ENCODE peak calls at places on chromosomes 1 and 21, in four cellular contexts. W is IMR-90, R is neuronal stem cell, A is hepatocyte. Y is an unnamed sample. For H3K36me3, the result is how much of the 10 kb centered on the place peaks cover.

GRCh38 chr1:61181016-61181560 is 98.7 kb downstream of the NFIA start:
- DNase-seq in A (no peak), R (no peak), W (no peak), Y (no peak)

GRCh38 chr1:116957646-116958045 is 43.9 kb upstream of the CD101 start:
- DNase-seq in A (no peak), R (no peak), W (no peak), Y (no peak)

GRCh38 chr1:16006552-16007485 is 2.8 kb downstream of the SRARP start:
- DNase-seq in W (peak), A (no peak), R (no peak), Y (no peak)

GRCh38 chr1:66489146-66489545 is 44.8 kb upstream of the SGIP1 start:
- DNase-seq in W (peak), A (no peak), R (no peak), Y (peak)

GRCh38 chr1:45569962-45570581 is 13.8 kb upstream of the NASP start:
- DNase-seq in A (peak), R (peak), W (peak), Y (peak)

GRCh38 chr1:147565189-147565980 is 24.1 kb downstream of the BCL9 start:
- DNase-seq in R (no peak), W (no peak), A (no peak), Y (no peak)

GRCh38 chr21:36419996-36420395 is 34.8 kb downstream of the CHAF1B start:
- DNase-seq in W (peak), A (peak), R (peak), Y (peak)

GRCh38 chr1:17878837-17879236 is 123.7 kb downstream of the ACTL8 start:
- DNase-seq in W (peak), A (no peak), R (no peak), Y (peak)

GRCh38 chr1:48471103-48471502 is 901 bp downstream of the SPATA6 start:
- DNase-seq in R (no peak), A (peak), W (no peak), Y (no peak)

GRCh38 chr1:146007048-146007784 is 10.8 kb upstream of the TXNIP start:
- DNase-seq in A (peak), R (peak), W (peak), Y (peak)

GRCh38 chr1:173527151-173527826 is 50.2 kb downstream of the PRDX6 start:
- DNase-seq in R (no peak), A (peak), W (no peak), Y (no peak)

GRCh38 chr1:46202975-46203737 is at the start of gene LURAP1:
- DNase-seq in A (peak), W (peak), R (peak), Y (peak)

GRCh38 chr1:106787511-106787910 is 269.0 kb upstream of the PRMT6 start:
- DNase-seq in R (no peak), W (no peak), A (no peak), Y (no peak)

GRCh38 chr1:20187103-20187812 is 940 bp upstream of the PLA2G2C start:
- DNase-seq in W (no peak), R (no peak), A (no peak), Y (no peak)

DNA sequence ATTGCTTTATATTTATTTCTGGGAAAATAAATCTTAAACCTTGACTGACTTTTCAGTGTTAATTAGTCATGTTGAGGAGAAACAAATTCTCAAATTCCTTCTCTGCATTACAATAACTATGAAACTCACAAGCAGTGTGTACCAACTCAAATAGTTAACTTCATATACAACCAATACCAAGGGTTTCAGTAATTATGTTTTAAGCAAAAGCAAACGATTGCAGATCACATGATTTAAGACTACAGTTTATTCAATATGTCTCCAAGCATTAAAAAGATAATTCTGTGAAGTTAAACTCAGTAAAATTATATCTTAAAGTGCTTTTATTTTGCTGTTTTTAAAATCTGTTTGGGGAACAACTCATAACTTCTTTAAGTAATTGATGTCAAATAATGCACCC is 28.6 kb downstream of the PCSK9 start:
- DNase-seq in A (no peak), R (no peak), W (no peak), Y (no peak)
- H3K36me3 ChIP-seq in A (under half), R (under half), W (under half), Y (under half)

GRCh38 chr1:1359668-1360468 is 1.5 kb upstream of the MXRA8 start:
- DNase-seq in R (no peak), A (peak), W (peak), Y (peak)
- H2AFZ ChIP-seq in R (peak), A (no peak), W (peak), Y (no peak)

GRCh38 chr1:224127925-224128819 is 14.3 kb downstream of the FBXO28 start:
- DNase-seq in A (no peak), R (no peak), W (peak), Y (peak)

GRCh38 chr1:224133741-224134299 is 19.9 kb downstream of the FBXO28 start:
- DNase-seq in R (no peak), A (no peak), W (no peak), Y (no peak)

GRCh38 chr1:224131253-224131652 is 17.3 kb downstream of the FBXO28 start:
- DNase-seq in R (no peak), A (no peak), W (no peak), Y (no peak)

GRCh38 chr1:224137518-224137917 is 23.6 kb downstream of the FBXO28 start:
- DNase-seq in R (no peak), A (no peak), W (no peak), Y (no peak)

DNA sequence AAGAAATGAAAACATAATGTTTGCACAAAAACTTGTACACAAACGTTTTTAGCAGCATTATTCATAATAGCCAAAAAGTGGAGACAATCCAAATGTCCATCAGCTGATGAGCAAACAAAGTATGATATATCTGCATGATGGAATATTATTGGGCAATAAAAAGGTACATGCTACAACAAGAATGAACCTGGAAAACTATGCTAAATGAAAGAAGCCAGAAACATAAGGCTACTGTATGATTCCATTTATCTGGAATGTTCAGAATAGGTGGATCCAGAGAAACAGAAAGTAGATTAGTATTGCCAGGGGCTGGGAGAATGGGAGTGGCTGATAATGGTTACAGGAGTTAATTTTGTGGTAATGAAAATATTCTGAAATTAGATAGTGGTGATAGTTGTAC is 19.0 kb downstream of the FBXO28 start:
- DNase-seq in R (no peak), W (no peak), A (no peak), Y (peak)
- H3K36me3 ChIP-seq in R (under half), W (under half), A (under half), Y (under half)

DNA sequence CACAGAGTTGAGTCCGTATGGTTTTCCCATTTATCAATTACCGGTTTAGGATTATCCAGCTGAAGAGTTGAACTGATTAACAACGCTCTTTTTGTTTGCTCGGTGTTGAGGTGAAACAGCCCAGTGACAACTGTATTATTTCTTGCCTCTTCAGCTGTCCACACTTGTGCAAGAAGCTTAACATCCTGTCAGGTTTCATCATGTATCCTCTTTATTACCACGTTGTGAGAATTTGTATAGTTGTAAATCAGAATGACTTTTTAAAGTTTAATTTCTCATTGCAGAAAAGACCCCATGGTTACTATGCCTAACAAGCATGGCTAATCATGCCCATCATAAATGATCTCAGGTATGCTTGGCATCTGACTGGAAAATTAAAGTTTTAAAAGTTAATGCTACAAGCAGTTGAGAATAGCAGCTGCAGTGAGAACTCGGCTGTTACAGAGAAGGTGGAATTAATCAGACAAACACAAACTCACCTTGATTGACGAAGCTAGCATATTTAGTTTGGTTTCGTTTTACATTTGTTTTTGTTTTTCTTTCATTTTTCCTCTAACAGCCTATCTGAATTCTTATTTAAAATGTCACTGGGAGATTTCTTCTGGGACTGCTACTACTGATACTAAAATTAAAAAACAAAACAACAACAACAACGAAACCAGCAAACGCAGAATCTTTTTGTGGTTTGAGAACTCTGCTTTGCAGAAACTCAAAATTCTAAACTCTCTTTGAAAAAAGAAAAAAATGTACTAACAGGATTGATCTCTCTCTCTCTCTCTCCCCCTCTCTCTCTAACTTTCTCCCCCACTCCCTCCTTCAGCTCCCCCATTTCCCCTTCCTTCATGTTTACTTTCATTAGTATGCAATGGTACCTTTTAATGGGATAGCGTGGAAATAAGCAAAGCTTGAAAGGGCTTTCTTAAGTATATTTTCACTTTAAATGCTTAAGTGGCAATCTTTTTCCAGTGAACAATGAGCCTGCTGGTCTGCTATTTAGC is 562.9 kb upstream of the ADGRL2 start:
- DNase-seq in W (peak), A (no peak), R (no peak), Y (no peak)
- H2AFZ ChIP-seq in W (no peak), A (peak), R (peak), Y (peak)

GRCh38 chr1:183097438-183098051 is 74.3 kb downstream of the LAMC1 start:
- DNase-seq in R (no peak), W (peak), A (peak), Y (peak)

GRCh38 chr1:183100575-183100974 is 77.4 kb downstream of the LAMC1 start:
- DNase-seq in A (no peak), W (no peak), R (no peak), Y (no peak)

GRCh38 chr1:183096889-183097288 is 73.7 kb downstream of the LAMC1 start:
- DNase-seq in R (no peak), A (no peak), W (peak), Y (peak)

GRCh38 chr1:183096351-183096750 is 73.1 kb downstream of the LAMC1 start:
- DNase-seq in R (no peak), W (no peak), A (no peak), Y (no peak)

DNA sequence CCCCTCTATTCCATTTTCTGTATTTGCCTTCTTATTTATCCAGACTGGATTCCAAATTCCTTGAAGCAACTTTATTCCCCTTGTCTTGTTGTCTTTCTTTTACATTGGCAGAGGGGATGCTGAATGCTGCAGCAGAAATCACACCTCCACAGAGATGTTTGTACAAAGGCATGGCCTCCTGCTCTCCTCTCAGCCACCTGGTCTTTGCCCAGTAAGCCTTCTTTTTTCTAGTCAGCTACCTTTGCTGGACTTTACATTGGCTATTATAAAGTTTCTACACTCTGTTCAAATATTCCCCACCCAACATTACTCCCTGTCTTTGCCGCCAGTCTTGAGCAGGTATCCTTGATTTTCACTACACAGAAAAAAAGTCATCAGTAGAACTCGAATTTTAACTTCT is 75.1 kb downstream of the LAMC1 start:
- DNase-seq in A (peak), W (no peak), R (no peak), Y (no peak)
- H3K36me3 ChIP-seq in A (under half), W (under half), R (under half), Y (under half)

GRCh38 chr1:13583964-13584791 is 546 bp downstream of the PDPN start:
- DNase-seq in W (no peak), R (peak), A (peak), Y (peak)

GRCh38 chr1:13584876-13585598 is 1.4 kb downstream of the PDPN start:
- DNase-seq in A (no peak), R (no peak), W (no peak), Y (no peak)

GRCh38 chr1:13585599-13585965 is 1.9 kb downstream of the PDPN start:
- DNase-seq in A (no peak), R (no peak), W (no peak), Y (no peak)

GRCh38 chr1:13582713-13583443 is 754 bp upstream of the PDPN start:
- DNase-seq in W (no peak), A (no peak), R (no peak), Y (no peak)

DNA sequence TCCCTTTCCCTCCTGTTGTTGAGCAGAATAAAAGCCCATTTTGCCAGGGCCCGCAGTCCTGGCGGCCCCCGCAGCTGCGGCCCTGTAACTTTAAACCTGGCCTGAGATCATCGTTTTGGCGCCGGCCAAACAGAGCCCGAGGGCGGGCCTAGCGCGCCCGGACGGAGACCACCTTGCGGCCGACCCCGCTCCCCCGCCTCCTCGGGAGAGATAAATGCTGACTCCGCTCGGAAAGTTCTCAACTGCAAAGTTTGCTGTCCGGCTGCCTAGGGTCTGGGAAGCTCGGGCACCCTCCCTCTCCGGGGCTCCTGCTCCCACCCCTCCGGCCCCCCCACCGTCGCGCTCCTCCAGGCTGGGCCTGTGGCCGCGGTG is at the start of gene PDPN:
- DNase-seq in A (peak), W (no peak), R (peak), Y (peak)
- H2AFZ ChIP-seq in A (peak), W (peak), R (peak), Y (peak)

GRCh38 chr1:10399487-10399917 is 638 bp downstream of the PGD start:
- DNase-seq in W (peak), A (peak), R (no peak), Y (peak)

GRCh38 chr1:10401281-10401680 is 2.4 kb downstream of the PGD start:
- DNase-seq in R (no peak), W (peak), A (no peak), Y (no peak)

GRCh38 chr1:10398734-10399486 is at the start of gene PGD:
- DNase-seq in A (peak), W (peak), R (peak), Y (peak)

GRCh38 chr1:10400013-10400412 is 1.1 kb downstream of the PGD start:
- DNase-seq in R (no peak), W (no peak), A (no peak), Y (no peak)

GRCh38 chr1:10402729-10403274 is 3.9 kb downstream of the PGD start:
- DNase-seq in W (peak), R (no peak), A (no peak), Y (peak)
- H3K36me3 ChIP-seq in W (under half), R (under half), A (under half), Y (under half)

GRCh38 chr1:209485759-209486158 is 97.8 kb upstream of the CAMK1G start:
- DNase-seq in R (no peak), A (no peak), W (no peak), Y (no peak)

GRCh38 chr1:209483691-209484090 is 99.8 kb upstream of the CAMK1G start:
- DNase-seq in A (no peak), W (no peak), R (no peak), Y (no peak)

GRCh38 chr1:209486861-209487260 is 96.7 kb upstream of the CAMK1G start:
- DNase-seq in W (peak), R (no peak), A (no peak), Y (peak)

GRCh38 chr1:209484429-209484828 is 99.1 kb upstream of the CAMK1G start:
- DNase-seq in W (no peak), A (no peak), R (no peak), Y (no peak)

DNA sequence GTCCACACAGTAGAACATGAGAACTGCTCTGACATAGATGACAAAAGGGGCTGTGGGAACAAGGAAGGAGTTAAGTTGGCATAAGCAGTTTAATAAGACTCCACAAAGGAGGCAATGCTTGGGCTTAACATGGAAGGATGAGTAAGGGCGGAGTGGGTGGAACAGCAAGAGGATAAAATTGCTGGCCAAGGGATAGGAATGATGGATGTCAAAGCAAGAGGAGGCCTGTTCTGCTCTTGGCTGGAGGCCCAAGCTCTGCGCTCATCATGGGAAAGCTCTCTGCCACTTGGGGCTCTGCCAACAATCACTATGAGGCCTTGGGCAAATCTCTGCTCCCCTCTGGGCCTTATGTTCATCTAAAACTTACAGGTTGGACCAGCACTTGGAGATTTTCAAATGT is 98.3 kb upstream of the CAMK1G start:
- DNase-seq in R (no peak), W (peak), A (peak), Y (peak)
- H2AFZ ChIP-seq in R (no peak), W (no peak), A (no peak), Y (no peak)

DNA sequence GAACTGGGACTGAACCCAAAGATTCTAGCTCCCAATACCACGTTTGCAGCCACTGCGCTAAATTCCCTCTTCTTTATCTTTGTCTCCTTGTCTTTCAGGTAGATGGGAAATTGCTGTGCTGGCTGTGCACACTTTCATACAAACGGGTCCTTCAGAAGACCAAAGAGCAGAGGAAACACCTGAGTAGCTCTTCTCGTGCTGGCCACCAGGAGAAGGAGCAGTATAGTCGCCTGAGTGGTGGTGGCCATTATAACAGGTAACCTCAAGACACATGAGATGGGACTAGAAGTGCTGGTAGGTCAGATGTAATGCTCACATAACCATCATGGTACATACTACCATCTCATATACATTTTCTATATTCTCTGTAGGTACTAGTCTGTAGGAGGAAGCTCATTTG is 18.8 kb downstream of the FAM76A start:
- DNase-seq in R (no peak), A (no peak), W (no peak), Y (no peak)
- H3K36me3 ChIP-seq in R (under half), A (under half), W (under half), Y (under half)

DNA sequence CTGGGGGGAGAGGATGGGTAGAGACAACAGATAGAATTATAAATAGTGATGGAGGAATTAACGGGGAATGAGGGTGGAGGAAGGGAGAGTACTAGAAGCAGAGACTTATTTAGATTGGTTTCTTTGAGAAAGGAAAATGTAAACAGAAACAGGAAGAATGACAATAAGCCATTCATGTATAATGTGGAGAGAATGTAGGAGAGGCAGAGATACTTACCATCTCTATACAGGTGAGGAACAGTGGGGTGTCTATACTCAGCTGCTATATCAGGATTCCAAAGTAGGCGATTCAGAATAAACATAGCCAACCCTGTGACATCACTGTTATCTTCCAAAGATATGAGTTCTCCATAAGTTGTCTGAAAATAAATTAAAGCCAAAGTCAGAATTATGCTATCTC is 16.8 kb downstream of the ASPM start:
- DNase-seq in R (no peak), A (no peak), W (no peak), Y (no peak)
- H2AFZ ChIP-seq in R (no peak), A (no peak), W (no peak), Y (no peak)

Y was measured in astrocyte.